ENCODE peak calls at places on chromosomes 13 and 19, in ten cellular contexts. One of them, this sample, is unnamed.

GRCh38 chr19:9700229-9700981 is 25.5 kb upstream of the ZNF562 start:
- DNase-seq in HCT116: no peak
- DNase-seq in hepatocyte: no peak
- DNase-seq in CD8-positive, alpha-beta T cell: no peak
- DNase-seq in coronary artery: no peak
- DNase-seq in activated B cell treated with CpG ODN at 0.5 μM for 24 hours: no peak
- DNase-seq in mucosa of descending colon: no peak
- DNase-seq in endodermal cell: no peak
- DNase-seq in neural progenitor cell: no peak
- DNase-seq in right lobe of liver: no peak
- DNase-seq in this sample: no peak

GRCh38 chr19:1122972-1123363 is 19.2 kb downstream of the GPX4 start:
- DNase-seq in endodermal cell: peak; percentile 97
- DNase-seq in CD8-positive, alpha-beta T cell: no peak
- DNase-seq in hepatocyte: peak; percentile 75
- DNase-seq in mucosa of descending colon: peak; percentile 92
- DNase-seq in coronary artery: no peak
- DNase-seq in neural progenitor cell: peak; percentile 87
- DNase-seq in right lobe of liver: peak; percentile 72
- DNase-seq in HCT116: peak; percentile 55
- DNase-seq in activated B cell treated with CpG ODN at 0.5 μM for 24 hours: no peak
- DNase-seq in this sample: no peak

GRCh38 chr13:27283906-27284523 is 13.4 kb downstream of the RASL11A start:
- DNase-seq in activated B cell treated with CpG ODN at 0.5 μM for 24 hours: no peak
- DNase-seq in hepatocyte: no peak
- DNase-seq in neural progenitor cell: no peak
- DNase-seq in CD8-positive, alpha-beta T cell: no peak
- DNase-seq in HCT116: peak; percentile 15
- DNase-seq in right lobe of liver: peak; percentile 34
- DNase-seq in mucosa of descending colon: no peak
- DNase-seq in coronary artery: no peak
- DNase-seq in endodermal cell: no peak
- DNase-seq in this sample: no peak

GRCh38 chr19:20414133-20414532 is 151.4 kb downstream of the ZNF737 start:
- DNase-seq in HCT116: no peak
- DNase-seq in activated B cell treated with CpG ODN at 0.5 μM for 24 hours: no peak
- DNase-seq in mucosa of descending colon: no peak
- DNase-seq in coronary artery: no peak
- DNase-seq in CD8-positive, alpha-beta T cell: no peak
- DNase-seq in hepatocyte: no peak
- DNase-seq in right lobe of liver: no peak
- DNase-seq in endodermal cell: no peak
- DNase-seq in neural progenitor cell: no peak
- DNase-seq in this sample: no peak

GRCh38 chr13:46295531-46296464 is 84.1 kb downstream of the LRRC63 start:
- DNase-seq in CD8-positive, alpha-beta T cell: peak; percentile 60
- DNase-seq in mucosa of descending colon: no peak
- DNase-seq in coronary artery: no peak
- DNase-seq in HCT116: no peak
- DNase-seq in right lobe of liver: peak; percentile 32
- DNase-seq in endodermal cell: no peak
- DNase-seq in hepatocyte: no peak
- DNase-seq in neural progenitor cell: no peak
- DNase-seq in activated B cell treated with CpG ODN at 0.5 μM for 24 hours: no peak
- DNase-seq in this sample: no peak

GRCh38 chr13:98981596-98982195 is 3.8 kb upstream of the DOCK9 start:
- DNase-seq in endodermal cell: no peak
- DNase-seq in right lobe of liver: no peak
- DNase-seq in HCT116: no peak
- DNase-seq in activated B cell treated with CpG ODN at 0.5 μM for 24 hours: no peak
- DNase-seq in hepatocyte: no peak
- DNase-seq in mucosa of descending colon: no peak
- DNase-seq in CD8-positive, alpha-beta T cell: no peak
- DNase-seq in coronary artery: no peak
- DNase-seq in neural progenitor cell: no peak
- DNase-seq in this sample: no peak

GRCh38 chr13:48531416-48532145 is 1.3 kb downstream of the RCBTB2 start:
- DNase-seq in CD8-positive, alpha-beta T cell: no peak
- DNase-seq in right lobe of liver: no peak
- DNase-seq in activated B cell treated with CpG ODN at 0.5 μM for 24 hours: no peak
- DNase-seq in neural progenitor cell: peak; percentile 11
- DNase-seq in mucosa of descending colon: no peak
- DNase-seq in coronary artery: no peak
- DNase-seq in endodermal cell: peak; percentile 52
- DNase-seq in hepatocyte: no peak
- DNase-seq in HCT116: no peak
- DNase-seq in this sample: no peak

GRCh38 chr19:46067691-46068090 is 26.9 kb upstream of the IGFL4 start:
- DNase-seq in activated B cell treated with CpG ODN at 0.5 μM for 24 hours: no peak
- DNase-seq in mucosa of descending colon: no peak
- DNase-seq in hepatocyte: no peak
- DNase-seq in endodermal cell: no peak
- DNase-seq in CD8-positive, alpha-beta T cell: no peak
- DNase-seq in neural progenitor cell: no peak
- DNase-seq in coronary artery: no peak
- DNase-seq in HCT116: no peak
- DNase-seq in right lobe of liver: no peak
- DNase-seq in this sample: no peak

GRCh38 chr19:5183616-5184015 is 157.0 kb downstream of the PTPRS start:
- DNase-seq in hepatocyte: no peak
- DNase-seq in mucosa of descending colon: no peak
- DNase-seq in HCT116: no peak
- DNase-seq in endodermal cell: no peak
- DNase-seq in activated B cell treated with CpG ODN at 0.5 μM for 24 hours: no peak
- DNase-seq in coronary artery: no peak
- DNase-seq in neural progenitor cell: no peak
- DNase-seq in right lobe of liver: no peak
- DNase-seq in CD8-positive, alpha-beta T cell: no peak
- DNase-seq in this sample: no peak

GRCh38 chr19:5189318-5189607 is 151.3 kb downstream of the PTPRS start:
- DNase-seq in neural progenitor cell: no peak
- DNase-seq in activated B cell treated with CpG ODN at 0.5 μM for 24 hours: no peak
- DNase-seq in coronary artery: no peak
- DNase-seq in endodermal cell: no peak
- DNase-seq in hepatocyte: no peak
- DNase-seq in mucosa of descending colon: no peak
- DNase-seq in HCT116: no peak
- DNase-seq in right lobe of liver: no peak
- DNase-seq in CD8-positive, alpha-beta T cell: no peak
- DNase-seq in this sample: no peak

GRCh38 chr19:5188548-5189317 is 151.9 kb downstream of the PTPRS start:
- DNase-seq in endodermal cell: no peak
- DNase-seq in mucosa of descending colon: no peak
- DNase-seq in activated B cell treated with CpG ODN at 0.5 μM for 24 hours: no peak
- DNase-seq in HCT116: no peak
- DNase-seq in CD8-positive, alpha-beta T cell: no peak
- DNase-seq in coronary artery: no peak
- DNase-seq in hepatocyte: no peak
- DNase-seq in right lobe of liver: no peak
- DNase-seq in neural progenitor cell: no peak
- DNase-seq in this sample: no peak

GRCh38 chr19:5184930-5185329 is 155.7 kb downstream of the PTPRS start:
- DNase-seq in CD8-positive, alpha-beta T cell: no peak
- DNase-seq in coronary artery: no peak
- DNase-seq in mucosa of descending colon: no peak
- DNase-seq in right lobe of liver: no peak
- DNase-seq in hepatocyte: no peak
- DNase-seq in activated B cell treated with CpG ODN at 0.5 μM for 24 hours: no peak
- DNase-seq in neural progenitor cell: no peak
- DNase-seq in endodermal cell: no peak
- DNase-seq in HCT116: no peak
- DNase-seq in this sample: no peak

DNA sequence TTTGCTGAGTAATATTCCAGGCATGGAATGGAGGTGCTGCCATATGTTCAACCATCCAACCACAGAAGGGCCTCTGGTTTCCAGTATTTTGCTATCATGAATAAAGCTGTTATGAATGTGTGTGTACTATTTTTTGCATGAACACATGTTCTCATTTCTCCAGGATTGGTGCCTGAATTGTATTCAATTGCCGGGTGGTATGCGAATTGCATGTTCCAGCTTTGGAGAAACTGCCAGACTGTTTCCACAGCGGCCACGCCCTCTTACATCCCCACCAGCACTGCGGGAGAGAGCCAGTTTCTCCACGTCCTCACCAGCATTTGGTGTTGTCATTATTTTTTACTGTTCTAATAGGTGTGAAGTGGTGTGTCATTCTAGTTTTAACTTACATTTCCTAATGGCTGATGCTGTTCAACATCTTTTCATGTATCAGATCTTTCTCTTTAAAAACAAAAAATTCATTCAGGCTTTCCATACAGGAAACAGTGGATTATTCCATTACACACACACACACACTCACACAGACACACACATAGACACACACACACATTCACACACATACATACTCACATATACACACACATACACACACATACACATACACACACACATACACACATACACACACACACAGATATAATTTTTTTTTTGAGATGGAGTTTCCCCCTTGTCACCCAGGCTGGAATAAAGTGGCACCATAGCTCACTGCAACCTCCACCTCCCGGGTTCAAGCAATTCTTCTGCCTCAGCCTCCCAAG is 154.1 kb downstream of the PTPRS start:
- DNase-seq in endodermal cell: no peak
- DNase-seq in HCT116: no peak
- DNase-seq in CD8-positive, alpha-beta T cell: no peak
- DNase-seq in neural progenitor cell: no peak
- DNase-seq in activated B cell treated with CpG ODN at 0.5 μM for 24 hours: no peak
- DNase-seq in coronary artery: no peak
- DNase-seq in right lobe of liver: no peak
- DNase-seq in hepatocyte: no peak
- DNase-seq in mucosa of descending colon: no peak
- DNase-seq in this sample: no peak
- TF ChIP-seq CTCF in endodermal cell: no peak
- TF ChIP-seq CTCF in HCT116: no peak
- TF ChIP-seq CTCF in CD8-positive, alpha-beta T cell: no peak
- TF ChIP-seq CTCF in neural progenitor cell: no peak
- TF ChIP-seq CTCF in activated B cell treated with CpG ODN at 0.5 μM for 24 hours: no peak
- TF ChIP-seq CTCF in coronary artery: no peak
- TF ChIP-seq CTCF in right lobe of liver: no peak
- TF ChIP-seq CTCF in hepatocyte: no peak
- TF ChIP-seq CTCF in mucosa of descending colon: no peak
- TF ChIP-seq CTCF in this sample: no peak

DNA sequence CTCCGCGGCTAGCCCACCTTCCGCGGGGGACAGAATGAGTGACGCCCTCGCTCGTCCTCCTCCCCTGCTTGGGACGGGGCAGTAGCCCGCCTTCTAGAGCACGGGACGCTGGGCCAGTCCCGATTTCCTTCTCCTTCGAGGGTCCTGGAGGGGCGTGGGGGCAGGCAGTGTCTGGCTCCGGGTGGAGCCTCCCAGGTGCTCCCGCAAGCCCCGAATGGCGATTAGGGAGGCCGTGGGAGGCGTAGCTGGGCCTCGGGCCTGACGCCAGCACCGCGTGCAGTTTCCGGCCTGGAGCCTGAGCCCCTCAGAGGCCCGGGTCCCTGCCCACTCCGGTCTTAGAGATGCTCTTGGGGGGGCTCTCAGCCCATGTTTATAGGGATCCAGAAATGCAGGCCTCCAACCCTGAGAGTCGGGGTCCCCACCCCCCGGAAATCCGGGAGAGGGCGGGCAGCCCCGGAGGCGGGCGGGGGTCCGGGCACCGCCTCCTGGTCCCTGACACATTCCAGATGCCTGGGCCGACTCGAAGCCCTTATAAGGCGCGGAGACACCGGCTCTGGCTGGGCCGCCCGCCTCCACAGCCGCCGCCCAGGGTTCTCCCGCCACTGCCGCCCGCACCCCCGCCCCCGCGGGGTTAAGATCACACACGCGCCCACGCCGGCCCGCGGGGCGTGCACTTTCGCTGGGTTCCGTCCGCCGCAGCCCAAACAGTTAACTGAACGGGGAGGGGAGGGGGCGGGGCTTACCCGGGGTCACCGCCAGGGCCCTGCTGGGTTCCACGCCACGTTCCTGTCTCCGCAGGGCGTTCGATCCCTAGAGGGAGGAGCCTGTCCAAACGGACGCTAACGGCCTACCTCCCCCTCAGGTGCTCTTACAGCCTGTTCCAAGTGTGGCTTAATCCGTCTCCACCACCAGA is 1.5 kb downstream of the MYADM start:
- DNase-seq in hepatocyte: peak; percentile 95
- DNase-seq in HCT116: peak; percentile 61
- DNase-seq in endodermal cell: peak; percentile 95
- DNase-seq in coronary artery: peak; percentile 98
- DNase-seq in neural progenitor cell: peak; percentile 92
- DNase-seq in activated B cell treated with CpG ODN at 0.5 μM for 24 hours: peak; percentile 76
- DNase-seq in mucosa of descending colon: peak; percentile 93
- DNase-seq in right lobe of liver: peak; percentile 93
- DNase-seq in CD8-positive, alpha-beta T cell: peak; percentile 86
- DNase-seq in this sample: peak; percentile 95
- TF ChIP-seq CTCF in hepatocyte: no peak
- TF ChIP-seq CTCF in HCT116: no peak
- TF ChIP-seq CTCF in endodermal cell: peak; percentile 51
- TF ChIP-seq CTCF in coronary artery: no peak
- TF ChIP-seq CTCF in neural progenitor cell: peak; percentile 34
- TF ChIP-seq CTCF in activated B cell treated with CpG ODN at 0.5 μM for 24 hours: no peak
- TF ChIP-seq CTCF in mucosa of descending colon: peak; percentile 15
- TF ChIP-seq CTCF in right lobe of liver: peak; percentile 22
- TF ChIP-seq CTCF in CD8-positive, alpha-beta T cell: no peak
- TF ChIP-seq CTCF in this sample: peak; percentile 40

DNA sequence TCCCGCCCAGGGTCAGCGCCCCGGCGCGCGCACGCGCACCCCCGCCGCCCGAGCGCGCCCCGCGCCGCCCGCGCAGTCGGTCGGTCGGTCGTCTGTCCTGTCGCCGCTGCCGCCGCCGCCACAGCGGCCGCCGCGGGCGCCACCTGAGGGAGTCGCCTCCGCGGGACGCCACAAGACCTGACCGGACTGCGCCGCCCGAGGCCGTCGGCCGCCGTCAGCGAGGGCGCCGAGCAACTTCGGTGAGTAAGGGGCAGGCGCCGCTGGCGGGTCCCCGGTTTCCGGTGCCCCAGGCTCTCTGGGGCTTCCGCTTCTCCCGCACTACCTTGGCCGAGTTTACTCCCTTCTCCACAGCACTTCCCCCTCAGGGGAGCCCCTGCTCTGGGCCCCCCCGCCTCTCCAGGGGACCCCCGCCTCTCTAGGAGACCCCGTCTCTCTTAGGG is 19.6 kb upstream of the GATAD2A start:
- DNase-seq in hepatocyte: no peak
- DNase-seq in activated B cell treated with CpG ODN at 0.5 μM for 24 hours: no peak
- DNase-seq in endodermal cell: no peak
- DNase-seq in HCT116: no peak
- DNase-seq in CD8-positive, alpha-beta T cell: no peak
- DNase-seq in right lobe of liver: peak; percentile 73
- DNase-seq in mucosa of descending colon: no peak
- DNase-seq in neural progenitor cell: no peak
- DNase-seq in coronary artery: no peak
- DNase-seq in this sample: peak; percentile 87
- TF ChIP-seq CTCF in hepatocyte: no peak
- TF ChIP-seq CTCF in activated B cell treated with CpG ODN at 0.5 μM for 24 hours: no peak
- TF ChIP-seq CTCF in endodermal cell: no peak
- TF ChIP-seq CTCF in HCT116: no peak
- TF ChIP-seq CTCF in CD8-positive, alpha-beta T cell: no peak
- TF ChIP-seq CTCF in right lobe of liver: no peak
- TF ChIP-seq CTCF in mucosa of descending colon: no peak
- TF ChIP-seq CTCF in neural progenitor cell: no peak
- TF ChIP-seq CTCF in coronary artery: no peak
- TF ChIP-seq CTCF in this sample: no peak

GRCh38 chr19:55147408-55148251 is 1.4 kb downstream of the TNNT1 start:
- DNase-seq in right lobe of liver: no peak
- DNase-seq in neural progenitor cell: peak; percentile 83
- DNase-seq in activated B cell treated with CpG ODN at 0.5 μM for 24 hours: no peak
- DNase-seq in HCT116: no peak
- DNase-seq in endodermal cell: peak; percentile 68
- DNase-seq in hepatocyte: no peak
- DNase-seq in CD8-positive, alpha-beta T cell: no peak
- DNase-seq in mucosa of descending colon: no peak
- DNase-seq in coronary artery: no peak
- DNase-seq in this sample: no peak

GRCh38 chr19:55149078-55150003 is at the start of gene TNNT1:
- DNase-seq in right lobe of liver: no peak
- DNase-seq in CD8-positive, alpha-beta T cell: no peak
- DNase-seq in endodermal cell: peak; percentile 80
- DNase-seq in activated B cell treated with CpG ODN at 0.5 μM for 24 hours: no peak
- DNase-seq in neural progenitor cell: peak; percentile 78
- DNase-seq in mucosa of descending colon: no peak
- DNase-seq in coronary artery: no peak
- DNase-seq in hepatocyte: peak; percentile 60
- DNase-seq in HCT116: no peak
- DNase-seq in this sample: no peak

GRCh38 chr19:55145241-55145640 is 3.8 kb downstream of the TNNT1 start:
- DNase-seq in coronary artery: no peak
- DNase-seq in hepatocyte: no peak
- DNase-seq in HCT116: no peak
- DNase-seq in endodermal cell: no peak
- DNase-seq in CD8-positive, alpha-beta T cell: no peak
- DNase-seq in right lobe of liver: no peak
- DNase-seq in neural progenitor cell: no peak
- DNase-seq in activated B cell treated with CpG ODN at 0.5 μM for 24 hours: no peak
- DNase-seq in mucosa of descending colon: no peak
- DNase-seq in this sample: no peak

GRCh38 chr19:55146648-55147218 is 2.3 kb downstream of the TNNT1 start:
- DNase-seq in hepatocyte: peak; percentile 44
- DNase-seq in HCT116: peak; percentile 61
- DNase-seq in endodermal cell: peak; percentile 96
- DNase-seq in right lobe of liver: no peak
- DNase-seq in activated B cell treated with CpG ODN at 0.5 μM for 24 hours: no peak
- DNase-seq in mucosa of descending colon: no peak
- DNase-seq in coronary artery: no peak
- DNase-seq in CD8-positive, alpha-beta T cell: no peak
- DNase-seq in neural progenitor cell: peak; percentile 91
- DNase-seq in this sample: no peak

GRCh38 chr19:55146078-55146647 is 2.8 kb downstream of the TNNT1 start:
- DNase-seq in neural progenitor cell: peak; percentile 75
- DNase-seq in mucosa of descending colon: no peak
- DNase-seq in endodermal cell: peak; percentile 84
- DNase-seq in right lobe of liver: no peak
- DNase-seq in coronary artery: no peak
- DNase-seq in activated B cell treated with CpG ODN at 0.5 μM for 24 hours: no peak
- DNase-seq in hepatocyte: no peak
- DNase-seq in HCT116: peak; percentile 64
- DNase-seq in CD8-positive, alpha-beta T cell: no peak
- DNase-seq in this sample: no peak
- TF ChIP-seq CTCF in neural progenitor cell: peak; percentile 82
- TF ChIP-seq CTCF in mucosa of descending colon: no peak
- TF ChIP-seq CTCF in endodermal cell: peak; percentile 82
- TF ChIP-seq CTCF in right lobe of liver: peak; percentile 25
- TF ChIP-seq CTCF in coronary artery: no peak
- TF ChIP-seq CTCF in activated B cell treated with CpG ODN at 0.5 μM for 24 hours: no peak
- TF ChIP-seq CTCF in hepatocyte: peak; percentile 57
- TF ChIP-seq CTCF in HCT116: peak; percentile 80
- TF ChIP-seq CTCF in CD8-positive, alpha-beta T cell: no peak
- TF ChIP-seq CTCF in this sample: peak; percentile 53

This sample was measured in osteocyte.